ENCODE peak calls at places on chromosomes 7 and 10, in six cellular contexts. F is breast epithelium, N is stomach, K is GM12891, W is K562, X is HepG2. S is an unnamed sample.

GRCh38 chr7:139118803-139119485 is 9.4 kb upstream of the ZC3HAV1 start:
- DNase-seq in F (no peak), N (no peak), K (no peak), W (peak), X (no peak), S (no peak)

GRCh38 chr7:112201421-112201820 is 4.8 kb downstream of the DOCK4 start:
- DNase-seq in F (no peak), N (no peak), K (no peak), W (no peak), X (no peak), S (no peak)

GRCh38 chr10:119306514-119306951 is 99.2 kb downstream of the GRK5 start:
- DNase-seq in F (no peak), N (peak), K (peak), W (peak), X (no peak), S (peak)

GRCh38 chr7:40899651-40900507 is 765.1 kb downstream of the SUGCT start:
- DNase-seq in F (no peak), N (no peak), K (no peak), W (no peak), X (no peak), S (no peak)

GRCh38 chr7:45568536-45569289 is 5.5 kb upstream of the ADCY1 start:
- DNase-seq in F (no peak), N (no peak), K (no peak), W (no peak), X (no peak), S (no peak)

GRCh38 chr7:105853931-105854419 is 22.4 kb downstream of the ATXN7L1 start:
- DNase-seq in F (no peak), N (no peak), K (no peak), W (no peak), X (no peak), S (no peak)

GRCh38 chr10:27747096-27747451 is 1.5 kb upstream of the MKX start:
- DNase-seq in F (no peak), N (no peak), K (no peak), W (no peak), X (no peak), S (no peak)

GRCh38 chr7:155738104-155738503 is 74.2 kb downstream of the SHH start:
- DNase-seq in F (no peak), N (no peak), K (no peak), W (no peak), X (no peak), S (no peak)

GRCh38 chr10:132205650-132206376 is 19.1 kb downstream of the DPYSL4 start:
- DNase-seq in F (no peak), N (no peak), K (no peak), W (no peak), X (no peak), S (no peak)

GRCh38 chr10:12481956-12482355 is 132.6 kb downstream of the CAMK1D start:
- DNase-seq in F (no peak), N (no peak), K (no peak), W (no peak), X (no peak), S (no peak)

GRCh38 chr10:28823501-28824075 is 146.3 kb downstream of the BAMBI start:
- DNase-seq in F (no peak), N (no peak), K (no peak), W (no peak), X (no peak), S (no peak)

GRCh38 chr7:96400518-96400917 is 78.6 kb upstream of the SLC25A13 start:
- DNase-seq in F (no peak), N (no peak), K (no peak), W (no peak), X (no peak), S (no peak)

GRCh38 chr7:4803397-4804241 is 28.2 kb downstream of the AP5Z1 start:
- DNase-seq in F (no peak), N (no peak), K (no peak), W (no peak), X (peak), S (no peak)

GRCh38 chr7:13188236-13188635 is 500.8 kb downstream of the ARL4A start:
- DNase-seq in F (no peak), N (no peak), K (no peak), W (no peak), X (no peak), S (no peak)

GRCh38 chr7:75727881-75728592 is 10.7 kb downstream of the HIP1 start:
- DNase-seq in F (peak), N (peak), K (no peak), W (no peak), X (peak), S (no peak)

GRCh38 chr10:82966130-82966529 is 1091.1 kb downstream of the NRG3 start:
- DNase-seq in F (no peak), N (no peak), K (no peak), W (no peak), X (no peak), S (no peak)

GRCh38 chr7:716636-717035 is 9.9 kb upstream of the DNAAF5 start:
- DNase-seq in F (no peak), N (no peak), K (no peak), W (no peak), X (no peak), S (no peak)

GRCh38 chr7:1674161-1675035 is 4.3 kb downstream of the ELFN1 start:
- DNase-seq in F (no peak), N (no peak), K (no peak), W (no peak), X (no peak), S (no peak)

GRCh38 chr7:140611641-140612040 is 29.0 kb downstream of the DENND2A start:
- DNase-seq in F (peak), N (no peak), K (no peak), W (no peak), X (no peak), S (no peak)

GRCh38 chr10:116312091-116312490 is 12.2 kb upstream of the CCDC172 start:
- DNase-seq in F (no peak), N (no peak), K (no peak), W (no peak), X (no peak), S (no peak)

GRCh38 chr10:97332586-97333350 is 1.8 kb downstream of the FRAT2 start:
- DNase-seq in F (peak), N (peak), K (no peak), W (peak), X (peak), S (no peak)

GRCh38 chr7:3243680-3244079 is 57.4 kb upstream of the SDK1 start:
- DNase-seq in F (no peak), N (no peak), K (no peak), W (no peak), X (no peak), S (no peak)

GRCh38 chr7:33986951-33987948 is 81.9 kb downstream of the BMPER start:
- DNase-seq in F (no peak), N (no peak), K (no peak), W (no peak), X (peak), S (no peak)

GRCh38 chr10:19929466-19930140 is 113.4 kb downstream of the PLXDC2 start:
- DNase-seq in F (no peak), N (no peak), K (no peak), W (no peak), X (no peak), S (no peak)

GRCh38 chr10:132666733-132667612 is 119.0 kb downstream of the NKX6-2 start:
- DNase-seq in F (no peak), N (no peak), K (no peak), W (no peak), X (no peak), S (no peak)

GRCh38 chr7:22481726-22482125 is 18.3 kb downstream of the STEAP1B start:
- DNase-seq in F (no peak), N (no peak), K (no peak), W (no peak), X (no peak), S (no peak)

GRCh38 chr10:14416308-14416700 is 85.6 kb upstream of the FRMD4A start:
- DNase-seq in F (no peak), N (no peak), K (no peak), W (no peak), X (no peak), S (no peak)

GRCh38 chr7:12623885-12624498 is 53.5 kb downstream of the SCIN start:
- DNase-seq in F (no peak), N (no peak), K (no peak), W (peak), X (no peak), S (no peak)

GRCh38 chr7:70271617-70272081 is 673.4 kb downstream of the AUTS2 start:
- DNase-seq in F (no peak), N (no peak), K (no peak), W (no peak), X (no peak), S (no peak)

GRCh38 chr10:99536400-99537254 is 3.9 kb downstream of the NKX2-3 start:
- DNase-seq in F (no peak), N (no peak), K (no peak), W (no peak), X (peak), S (no peak)

GRCh38 chr7:94344826-94345225 is 49.9 kb upstream of the COL1A2 start:
- DNase-seq in F (no peak), N (no peak), K (no peak), W (no peak), X (no peak), S (no peak)

GRCh38 chr10:119028900-119029612 is 458 bp upstream of the NANOS1 start:
- DNase-seq in F (peak), N (peak), K (peak), W (peak), X (peak), S (peak)

GRCh38 chr7:30093351-30094019 is 41.3 kb upstream of the MTURN start:
- DNase-seq in F (no peak), N (no peak), K (no peak), W (no peak), X (no peak), S (no peak)

GRCh38 chr10:60937784-60938654 is 6.0 kb downstream of the RHOBTB1 start:
- DNase-seq in F (no peak), N (no peak), K (no peak), W (no peak), X (no peak), S (no peak)

GRCh38 chr7:106779877-106780276 is 85.2 kb upstream of the PIK3CG start:
- DNase-seq in F (no peak), N (peak), K (no peak), W (peak), X (peak), S (no peak)

GRCh38 chr10:103736763-103737162 is 118.6 kb downstream of the SH3PXD2A start:
- DNase-seq in F (no peak), N (no peak), K (no peak), W (peak), X (peak), S (no peak)

GRCh38 chr10:103740683-103741082 is 114.7 kb downstream of the SH3PXD2A start:
- DNase-seq in F (no peak), N (no peak), K (no peak), W (no peak), X (no peak), S (no peak)

GRCh38 chr10:103736044-103736443 is 119.3 kb downstream of the SH3PXD2A start:
- DNase-seq in F (peak), N (no peak), K (no peak), W (no peak), X (no peak), S (no peak)

GRCh38 chr10:103737735-103738367 is 117.5 kb downstream of the SH3PXD2A start:
- DNase-seq in F (no peak), N (no peak), K (no peak), W (no peak), X (no peak), S (no peak)

GRCh38 chr10:103739039-103739764 is 116.2 kb downstream of the SH3PXD2A start:
- DNase-seq in F (peak), N (no peak), K (no peak), W (no peak), X (no peak), S (no peak)
- TF ChIP-seq POLR2AphosphoS5 in F (peak), N (no peak), K (no peak), W (no peak), X (no peak), S (no peak)

GRCh38 chr10:24952701-24953349 is 419 bp upstream of the PRTFDC1 start:
- DNase-seq in F (peak), N (peak), K (peak), W (peak), X (no peak), S (peak)
- TF ChIP-seq POLR2A in F (no peak), N (no peak), K (no peak), W (no peak), X (no peak), S (no peak)

DNA sequence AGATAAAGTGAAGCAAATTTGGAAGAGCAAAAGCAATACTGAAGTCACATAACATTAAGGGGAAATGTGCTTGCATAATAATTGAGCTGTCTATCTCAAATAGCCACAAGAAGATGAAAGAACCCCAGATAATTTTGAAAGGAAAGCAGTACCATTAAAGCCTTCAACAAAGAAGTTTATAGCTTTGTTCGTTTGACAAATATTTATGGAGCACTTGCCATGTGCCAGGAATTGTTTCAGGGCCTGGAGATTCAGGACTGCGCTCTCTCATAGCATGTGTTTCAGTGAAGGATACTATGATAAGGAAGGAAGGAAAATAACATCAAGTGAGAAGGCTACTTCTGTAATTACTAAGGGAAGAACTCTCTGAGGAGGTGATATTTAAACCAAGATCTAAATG is 212.3 kb upstream of the CSTF2T start:
- DNase-seq in F (no peak), N (no peak), K (no peak), W (no peak), X (no peak), S (no peak)
- TF ChIP-seq POLR2AphosphoS5 in F (no peak), N (no peak), K (no peak), W (no peak), X (no peak), S (no peak)

DNA sequence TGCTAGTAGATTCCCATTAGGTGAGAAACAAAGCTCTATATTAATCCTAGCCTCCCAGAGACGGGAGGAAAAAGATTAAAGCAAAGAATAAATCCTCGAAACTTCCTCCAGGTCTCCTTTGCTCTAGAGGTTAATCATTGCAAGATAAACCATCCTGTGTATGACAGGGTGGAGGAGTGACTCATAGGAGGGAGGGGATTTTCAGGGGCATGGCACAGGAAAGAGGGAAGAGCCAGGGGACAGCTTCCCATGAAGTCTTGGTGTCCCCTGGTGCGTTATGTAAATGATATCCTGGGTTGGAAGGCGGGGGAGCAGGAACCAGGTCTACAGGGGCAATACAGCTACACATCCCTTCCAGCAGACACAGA is 780 bp downstream of the CYP3A5 start:
- DNase-seq in F (no peak), N (peak), K (no peak), W (peak), X (peak), S (no peak)
- TF ChIP-seq POLR2A in F (no peak), N (no peak), K (no peak), W (no peak), X (no peak), S (no peak)